ENCODE peak calls at places on chromosomes 13 and 19, in six cellular contexts. Q is T-cell; V is suprapubic skin; X is NCI-H1092 treated with DMSO at 0.1 percent for 48 hours; Y is effector memory CD8-positive, alpha-beta T cell; Z is left colon. S is an unnamed sample.

GRCh38 chr13:40496035-40496810 is 170.2 kb downstream of the FOXO1 start:
- DNase-seq in Q (no peak), V (no peak), X (no peak), Y (no peak), Z (no peak), S (no peak)

GRCh38 chr19:50780753-50781480 is 9.3 kb upstream of the ACP4 start:
- DNase-seq in Q (no peak), V (no peak), X (no peak), Y (no peak), Z (no peak), S (no peak)

GRCh38 chr19:8116437-8117293 is 32.7 kb downstream of the FBN3 start:
- DNase-seq in Q (no peak), V (no peak), X (no peak), Y (no peak), Z (no peak), S (no peak)

GRCh38 chr13:30698023-30698422 is 37.3 kb upstream of the ALOX5AP start:
- DNase-seq in Q (no peak), V (no peak), X (no peak), Y (no peak), Z (no peak), S (no peak)

GRCh38 chr13:73970413-73971055 is 163.7 kb downstream of the KLF12 start:
- DNase-seq in Q (no peak), V (no peak), X (no peak), Y (no peak), Z (no peak), S (no peak)

GRCh38 chr19:9941236-9941635 is 4.9 kb upstream of the OLFM2 start:
- DNase-seq in Q (no peak), V (no peak), X (no peak), Y (no peak), Z (no peak), S (no peak)

GRCh38 chr13:30312859-30313258 is 5.5 kb upstream of the KATNAL1 start:
- DNase-seq in Q (no peak), V (no peak), X (no peak), Y (no peak), Z (no peak), S (no peak)

GRCh38 chr19:42563352-42564210 is 31.1 kb downstream of the CEACAM8 start:
- DNase-seq in Q (no peak), V (no peak), X (peak; percentile 49), Y (peak; percentile 7), Z (peak; percentile 27), S (no peak)

GRCh38 chr13:24005711-24006281 is 108.5 kb upstream of the C1QTNF9B start:
- DNase-seq in Q (no peak), V (no peak), X (no peak), Y (no peak), Z (no peak), S (no peak)

GRCh38 chr19:47124937-47125668 is 5.5 kb upstream of the SAE1 start:
- DNase-seq in Q (no peak), V (no peak), X (peak; percentile 66), Y (peak; percentile 30), Z (no peak), S (no peak)

GRCh38 chr19:58044886-58045285 is 11.1 kb downstream of the ZSCAN1 start:
- DNase-seq in Q (no peak), V (no peak), X (no peak), Y (no peak), Z (no peak), S (no peak)

GRCh38 chr19:15536350-15536749 is 28.0 kb downstream of the CYP4F22 start:
- DNase-seq in Q (no peak), V (no peak), X (no peak), Y (no peak), Z (no peak), S (no peak)

GRCh38 chr19:49997709-49998108 is 27.5 kb downstream of the VRK3 start:
- DNase-seq in Q (no peak), V (no peak), X (no peak), Y (no peak), Z (no peak), S (no peak)

GRCh38 chr13:40780822-40781401 is 8.5 kb upstream of the SLC25A15 start:
- DNase-seq in Q (no peak), V (peak; percentile 65), X (no peak), Y (no peak), Z (no peak), S (no peak)

GRCh38 chr19:35643255-35644205 is 2.0 kb downstream of the ETV2 start:
- DNase-seq in Q (peak; percentile 77), V (no peak), X (peak; percentile 48), Y (peak; percentile 82), Z (peak; percentile 90), S (peak; percentile 95)

GRCh38 chr19:7916137-7916907 is 1.7 kb downstream of the TGFBR3L start:
- DNase-seq in Q (peak; percentile 43), V (no peak), X (no peak), Y (peak; percentile 61), Z (peak; percentile 55), S (peak; percentile 59)

GRCh38 chr19:35509018-35509652 is 4.3 kb downstream of the DMKN start:
- DNase-seq in Q (peak; percentile 26), V (no peak), X (no peak), Y (peak; percentile 36), Z (peak; percentile 63), S (peak; percentile 50)